ENCODE peak calls at places on chromosomes 11 and 22, in nine cellular contexts. One of them, this sample, is unnamed.

GRCh38 chr22:50074056-50074455 is 11.2 kb downstream of the MLC1 start:
- DNase-seq in esophagus muscularis mucosa: no peak
- DNase-seq in stomach: no peak
- DNase-seq in GM23338: peak
- DNase-seq in K562: peak
- DNase-seq in sigmoid colon: no peak
- DNase-seq in prostate gland: no peak
- DNase-seq in suprapubic skin: no peak
- DNase-seq in H1: peak
- DNase-seq in this sample: no peak

GRCh38 chr22:49095366-49095765 is 732.3 kb downstream of the BRD1 start:
- DNase-seq in esophagus muscularis mucosa: no peak
- DNase-seq in stomach: no peak
- DNase-seq in GM23338: no peak
- DNase-seq in K562: no peak
- DNase-seq in sigmoid colon: no peak
- DNase-seq in prostate gland: no peak
- DNase-seq in suprapubic skin: no peak
- DNase-seq in H1: no peak
- DNase-seq in this sample: no peak

GRCh38 chr11:33116535-33116934 is 44.7 kb downstream of the CSTF3 start:
- DNase-seq in esophagus muscularis mucosa: no peak
- DNase-seq in stomach: no peak
- DNase-seq in GM23338: no peak
- DNase-seq in K562: no peak
- DNase-seq in sigmoid colon: no peak
- DNase-seq in prostate gland: no peak
- DNase-seq in suprapubic skin: no peak
- DNase-seq in H1: no peak
- DNase-seq in this sample: no peak

GRCh38 chr11:59158206-59159068 is 13.5 kb upstream of the DTX4 start:
- DNase-seq in esophagus muscularis mucosa: no peak
- DNase-seq in stomach: peak
- DNase-seq in GM23338: peak
- DNase-seq in K562: peak
- DNase-seq in sigmoid colon: no peak
- DNase-seq in prostate gland: peak
- DNase-seq in suprapubic skin: peak
- DNase-seq in H1: peak
- DNase-seq in this sample: peak

GRCh38 chr11:115659061-115659963 is 155.1 kb upstream of the CADM1 start:
- DNase-seq in esophagus muscularis mucosa: no peak
- DNase-seq in stomach: no peak
- DNase-seq in GM23338: peak
- DNase-seq in K562: no peak
- DNase-seq in sigmoid colon: no peak
- DNase-seq in prostate gland: no peak
- DNase-seq in suprapubic skin: no peak
- DNase-seq in H1: peak
- DNase-seq in this sample: no peak

GRCh38 chr11:69215216-69215615 is 59.5 kb downstream of the SMIM38 start:
- DNase-seq in esophagus muscularis mucosa: no peak
- DNase-seq in stomach: peak
- DNase-seq in GM23338: no peak
- DNase-seq in K562: no peak
- DNase-seq in sigmoid colon: peak
- DNase-seq in prostate gland: no peak
- DNase-seq in suprapubic skin: no peak
- DNase-seq in H1: no peak
- DNase-seq in this sample: no peak

GRCh38 chr11:130652671-130653335 is 204.4 kb downstream of the ADAMTS15 start:
- DNase-seq in esophagus muscularis mucosa: peak
- DNase-seq in stomach: peak
- DNase-seq in GM23338: no peak
- DNase-seq in K562: no peak
- DNase-seq in sigmoid colon: peak
- DNase-seq in prostate gland: peak
- DNase-seq in suprapubic skin: peak
- DNase-seq in H1: peak
- DNase-seq in this sample: peak

GRCh38 chr11:117807482-117808272 is 10.7 kb upstream of the DSCAML1 start:
- DNase-seq in esophagus muscularis mucosa: peak
- DNase-seq in stomach: peak
- DNase-seq in GM23338: peak
- DNase-seq in K562: peak
- DNase-seq in sigmoid colon: peak
- DNase-seq in prostate gland: peak
- DNase-seq in suprapubic skin: peak
- DNase-seq in H1: peak
- DNase-seq in this sample: peak

GRCh38 chr11:76206327-76207081 is at the start of gene WNT11:
- DNase-seq in esophagus muscularis mucosa: no peak
- DNase-seq in stomach: peak
- DNase-seq in GM23338: peak
- DNase-seq in K562: peak
- DNase-seq in sigmoid colon: no peak
- DNase-seq in prostate gland: peak
- DNase-seq in suprapubic skin: no peak
- DNase-seq in H1: peak
- DNase-seq in this sample: peak

GRCh38 chr22:36977401-36977861 is 41.8 kb downstream of the TST start:
- DNase-seq in esophagus muscularis mucosa: no peak
- DNase-seq in stomach: peak
- DNase-seq in GM23338: peak
- DNase-seq in K562: peak
- DNase-seq in sigmoid colon: peak
- DNase-seq in prostate gland: peak
- DNase-seq in suprapubic skin: peak
- DNase-seq in H1: peak
- DNase-seq in this sample: peak

DNA sequence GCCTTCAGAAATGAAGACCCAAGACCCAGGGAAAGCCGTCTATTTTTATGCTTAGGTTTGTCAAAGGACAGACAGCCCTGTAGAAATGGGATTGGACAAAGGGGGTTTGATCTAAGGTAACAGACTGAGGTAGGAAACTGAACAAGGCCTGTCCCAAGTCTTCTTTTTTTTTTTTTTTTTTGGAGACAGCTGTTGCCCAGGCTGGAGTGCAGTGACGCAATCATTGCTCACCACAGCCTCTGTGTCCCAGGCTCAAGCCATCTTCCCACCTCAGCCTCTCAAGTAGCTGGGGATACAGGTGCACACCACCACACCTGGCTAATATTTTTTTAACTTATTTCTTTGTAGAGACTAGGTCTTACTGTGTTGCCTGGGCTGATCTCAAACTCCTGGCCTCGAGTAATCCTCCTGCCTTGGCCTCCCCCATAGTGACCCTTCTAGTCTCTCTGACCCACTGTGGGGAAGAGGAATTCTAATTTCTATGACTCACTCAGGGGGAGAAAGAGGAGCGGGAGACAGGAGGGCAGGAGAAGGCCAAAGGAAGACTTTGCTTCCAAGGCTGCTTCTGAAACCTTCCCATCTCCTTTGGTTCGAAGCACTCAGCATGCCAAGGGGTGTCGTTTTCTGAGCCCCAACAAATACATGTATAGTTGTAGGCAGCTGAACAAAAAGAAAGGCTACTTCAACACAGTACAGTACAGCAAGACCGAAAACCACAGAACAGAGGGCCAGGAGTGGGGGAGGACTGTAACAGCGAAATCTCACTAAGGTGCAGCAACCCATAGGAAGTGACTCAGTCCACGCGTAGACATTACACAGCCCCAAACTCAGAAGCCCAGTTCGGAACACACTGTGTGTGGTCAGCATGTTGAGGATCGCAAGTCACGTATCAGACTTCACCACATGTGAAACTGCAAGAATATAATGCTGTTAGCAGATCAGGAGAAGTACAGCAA is 872 bp downstream of the TMA7B start:
- DNase-seq in esophagus muscularis mucosa: no peak
- DNase-seq in stomach: peak
- DNase-seq in GM23338: no peak
- DNase-seq in K562: peak
- DNase-seq in sigmoid colon: no peak
- DNase-seq in prostate gland: no peak
- DNase-seq in suprapubic skin: no peak
- DNase-seq in H1: no peak
- DNase-seq in this sample: peak
- TF ChIP-seq POLR2AphosphoS5 in esophagus muscularis mucosa: no peak
- TF ChIP-seq POLR2AphosphoS5 in stomach: no peak
- TF ChIP-seq POLR2AphosphoS5 in GM23338: no peak
- TF ChIP-seq POLR2AphosphoS5 in K562: peak
- TF ChIP-seq POLR2AphosphoS5 in sigmoid colon: no peak
- TF ChIP-seq POLR2AphosphoS5 in prostate gland: no peak
- TF ChIP-seq POLR2AphosphoS5 in suprapubic skin: no peak
- TF ChIP-seq POLR2AphosphoS5 in H1: no peak
- TF ChIP-seq POLR2AphosphoS5 in this sample: no peak

GRCh38 chr11:128786507-128786906 is 80.6 kb downstream of the KCNJ1 start:
- DNase-seq in esophagus muscularis mucosa: no peak
- DNase-seq in stomach: no peak
- DNase-seq in GM23338: no peak
- DNase-seq in K562: no peak
- DNase-seq in sigmoid colon: no peak
- DNase-seq in prostate gland: no peak
- DNase-seq in suprapubic skin: no peak
- DNase-seq in H1: no peak
- DNase-seq in this sample: no peak

GRCh38 chr11:128784059-128784804 is 82.9 kb downstream of the KCNJ1 start:
- DNase-seq in esophagus muscularis mucosa: no peak
- DNase-seq in stomach: no peak
- DNase-seq in GM23338: peak
- DNase-seq in K562: no peak
- DNase-seq in sigmoid colon: no peak
- DNase-seq in prostate gland: no peak
- DNase-seq in suprapubic skin: no peak
- DNase-seq in H1: no peak
- DNase-seq in this sample: no peak

GRCh38 chr11:128789497-128790080 is 77.5 kb downstream of the KCNJ1 start:
- DNase-seq in esophagus muscularis mucosa: no peak
- DNase-seq in stomach: no peak
- DNase-seq in GM23338: no peak
- DNase-seq in K562: no peak
- DNase-seq in sigmoid colon: no peak
- DNase-seq in prostate gland: no peak
- DNase-seq in suprapubic skin: no peak
- DNase-seq in H1: no peak
- DNase-seq in this sample: no peak

GRCh38 chr11:128790200-128790599 is 76.9 kb downstream of the KCNJ1 start:
- DNase-seq in esophagus muscularis mucosa: no peak
- DNase-seq in stomach: no peak
- DNase-seq in GM23338: no peak
- DNase-seq in K562: no peak
- DNase-seq in sigmoid colon: no peak
- DNase-seq in prostate gland: peak
- DNase-seq in suprapubic skin: no peak
- DNase-seq in H1: no peak
- DNase-seq in this sample: no peak
- H3K27ac ChIP-seq in esophagus muscularis mucosa: no peak
- H3K27ac ChIP-seq in stomach: no peak
- H3K27ac ChIP-seq in GM23338: no peak
- H3K27ac ChIP-seq in K562: no peak
- H3K27ac ChIP-seq in sigmoid colon: no peak
- H3K27ac ChIP-seq in prostate gland: no peak
- H3K27ac ChIP-seq in suprapubic skin: no peak
- H3K27ac ChIP-seq in H1: no peak
- H3K27ac ChIP-seq in this sample: no peak

DNA sequence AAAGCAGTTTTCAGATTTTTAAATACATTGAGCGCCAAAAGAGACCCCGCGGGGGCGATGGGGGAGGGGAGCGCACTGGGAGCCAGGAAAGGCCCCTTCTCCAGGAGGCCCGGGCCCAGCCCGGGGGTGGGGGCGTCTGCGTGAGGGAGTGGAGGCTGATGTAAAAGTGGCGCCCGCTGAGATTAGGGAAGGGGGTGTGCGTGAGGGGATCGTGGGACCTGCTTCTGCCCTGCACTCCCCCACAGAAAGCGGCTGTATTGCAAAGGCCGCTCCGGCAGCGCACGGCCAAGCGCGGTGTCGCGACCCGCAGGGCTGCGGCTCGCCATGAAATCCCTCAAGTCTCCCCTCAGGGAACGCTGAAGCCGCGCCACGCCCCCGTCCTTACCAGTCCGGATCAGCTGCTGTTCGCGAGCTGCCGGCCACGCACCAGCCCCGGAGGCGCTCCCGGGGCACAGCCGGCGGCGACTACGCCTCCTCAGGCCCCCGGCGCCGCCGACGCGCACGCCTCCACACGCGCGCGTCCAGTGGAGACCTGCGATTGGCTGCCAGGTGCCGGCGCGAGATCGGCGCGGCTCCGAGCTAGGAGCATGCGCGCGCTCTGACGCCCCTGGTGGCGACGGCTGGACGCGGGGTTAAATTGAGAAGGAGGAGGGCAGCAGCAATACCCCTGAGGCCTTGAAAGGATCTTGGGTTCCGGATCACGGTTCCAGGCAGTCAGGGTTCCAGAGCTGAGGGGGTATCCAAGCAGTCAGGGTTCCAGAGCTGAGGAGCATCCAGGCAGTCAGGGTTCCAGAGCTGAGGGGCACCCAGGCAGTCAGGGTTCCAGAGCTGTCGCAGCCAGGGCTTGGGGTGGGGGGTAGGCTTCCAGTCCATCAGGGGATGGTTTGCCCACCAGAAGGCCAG is at the start of gene ZNF280B:
- DNase-seq in esophagus muscularis mucosa: no peak
- DNase-seq in stomach: peak
- DNase-seq in GM23338: peak
- DNase-seq in K562: peak
- DNase-seq in sigmoid colon: peak
- DNase-seq in prostate gland: peak
- DNase-seq in suprapubic skin: peak
- DNase-seq in H1: peak
- DNase-seq in this sample: peak
- TF ChIP-seq POLR2AphosphoS5 in esophagus muscularis mucosa: no peak
- TF ChIP-seq POLR2AphosphoS5 in stomach: no peak
- TF ChIP-seq POLR2AphosphoS5 in GM23338: peak
- TF ChIP-seq POLR2AphosphoS5 in K562: no peak
- TF ChIP-seq POLR2AphosphoS5 in sigmoid colon: no peak
- TF ChIP-seq POLR2AphosphoS5 in prostate gland: no peak
- TF ChIP-seq POLR2AphosphoS5 in suprapubic skin: no peak
- TF ChIP-seq POLR2AphosphoS5 in H1: no peak
- TF ChIP-seq POLR2AphosphoS5 in this sample: no peak

DNA sequence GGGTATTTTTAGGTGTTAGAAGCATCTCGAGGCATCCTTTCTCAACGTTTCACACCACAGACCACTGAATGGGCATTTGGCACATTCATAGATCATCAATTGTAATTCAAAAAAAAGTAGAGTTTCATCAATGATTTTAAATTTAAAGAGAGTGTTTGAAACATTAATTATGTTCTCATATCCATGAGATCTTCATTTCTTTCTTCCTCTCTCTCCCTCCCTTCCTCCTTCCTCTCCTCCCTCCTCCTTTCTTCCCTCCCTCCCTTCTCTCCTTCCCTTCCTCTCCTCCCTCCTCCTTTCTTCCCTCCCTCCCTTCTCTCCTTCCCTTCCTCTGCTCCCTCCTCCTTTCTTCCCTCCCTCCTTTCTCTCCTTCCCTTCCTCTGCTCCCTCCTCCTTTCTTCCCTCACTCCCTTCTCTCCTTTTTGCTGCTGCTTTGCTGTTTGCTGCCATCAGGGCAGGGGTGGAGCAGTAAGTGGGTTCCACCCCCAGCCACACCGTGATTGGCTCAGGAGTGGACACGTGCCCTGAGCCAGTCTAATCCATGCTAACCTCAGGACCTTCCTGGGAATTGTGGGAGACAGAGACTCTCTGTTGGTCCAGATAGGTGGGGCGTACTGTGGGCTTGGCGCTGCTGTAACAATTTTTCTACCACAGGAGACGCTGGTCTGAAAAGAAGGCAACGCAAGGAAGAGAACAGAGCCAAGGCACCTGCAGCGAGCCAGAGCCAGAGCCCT is 33.8 kb upstream of the APOBEC3A start:
- DNase-seq in esophagus muscularis mucosa: no peak
- DNase-seq in stomach: peak
- DNase-seq in GM23338: peak
- DNase-seq in K562: peak
- DNase-seq in sigmoid colon: peak
- DNase-seq in prostate gland: peak
- DNase-seq in suprapubic skin: peak
- DNase-seq in H1: no peak
- DNase-seq in this sample: peak
- H3K27ac ChIP-seq in esophagus muscularis mucosa: peak
- H3K27ac ChIP-seq in stomach: peak
- H3K27ac ChIP-seq in GM23338: no peak
- H3K27ac ChIP-seq in K562: no peak
- H3K27ac ChIP-seq in sigmoid colon: peak
- H3K27ac ChIP-seq in prostate gland: peak
- H3K27ac ChIP-seq in suprapubic skin: peak
- H3K27ac ChIP-seq in H1: no peak
- H3K27ac ChIP-seq in this sample: peak